ENCODE peak calls at places on chromosome 11, in four cellular contexts. M is right lobe of liver, S is ovary, L is upper lobe of right lung. Y is an unnamed sample.

GRCh38 chr11:108825381-108825780 is 160.5 kb downstream of the DDX10 start:
- DNase-seq in M (no peak), S (no peak), L (no peak), Y (no peak)

GRCh38 chr11:58504232-58504631 is 3.7 kb downstream of the OR5B21 start:
- DNase-seq in L (no peak), S (no peak), M (no peak), Y (no peak)

GRCh38 chr11:1229471-1230120 is 6.7 kb downstream of the MUC5B start:
- DNase-seq in M (peak; percentile 50), L (no peak), S (peak; percentile 7), Y (no peak)

GRCh38 chr11:21323617-21324016 is 654.2 kb downstream of the NELL1 start:
- DNase-seq in L (no peak), S (no peak), M (no peak), Y (no peak)

GRCh38 chr11:656866-657265 is 19.8 kb downstream of the DRD4 start:
- DNase-seq in L (no peak), S (no peak), M (no peak), Y (no peak)

GRCh38 chr11:3186166-3186953 is 21.2 kb upstream of the OSBPL5 start:
- DNase-seq in M (peak; percentile 17), L (no peak), S (no peak), Y (no peak)

GRCh38 chr11:45354976-45355705 is 69.0 kb upstream of the SYT13 start:
- DNase-seq in L (peak; percentile 89), M (peak; percentile 72), S (peak; percentile 96), Y (peak; percentile 86)

GRCh38 chr11:76850815-76851214 is 9.9 kb upstream of the ACER3 start:
- DNase-seq in M (peak; percentile 82), S (no peak), L (no peak), Y (no peak)

GRCh38 chr11:62752177-62752785 is 1.7 kb downstream of the ZBTB3 start:
- DNase-seq in L (no peak), S (no peak), M (no peak), Y (no peak)

GRCh38 chr11:17171342-17171741 is 36.4 kb downstream of the PIK3C2A start:
- DNase-seq in L (no peak), S (no peak), M (no peak), Y (no peak)

GRCh38 chr11:117387992-117388765 is 60.5 kb downstream of the CEP164 start:
- DNase-seq in L (no peak), S (no peak), M (peak; percentile 11), Y (no peak)

GRCh38 chr11:73931039-73931645 is 19.7 kb upstream of the DNAJB13 start:
- DNase-seq in M (no peak), S (no peak), L (no peak), Y (peak; percentile 49)

GRCh38 chr11:58613228-58613627 is 9.2 kb upstream of the CNTF start:
- DNase-seq in L (no peak), M (no peak), S (no peak), Y (no peak)

GRCh38 chr11:2140411-2141400 is 1.5 kb upstream of the IGF2 start:
- DNase-seq in M (peak; percentile 46), S (no peak), L (no peak), Y (no peak)

GRCh38 chr11:1760351-1761109 is 3.2 kb downstream of the CTSD start:
- DNase-seq in S (peak; percentile 43), L (peak; percentile 92), M (peak; percentile 90), Y (no peak)

GRCh38 chr11:17574799-17575144 is 27.7 kb downstream of the OTOG start:
- DNase-seq in M (no peak), L (no peak), S (no peak), Y (no peak)

GRCh38 chr11:64447717-64448598 is 89.0 kb downstream of the RPS6KA4 start:
- DNase-seq in L (peak; percentile 68), S (no peak), M (peak; percentile 79), Y (peak; percentile 59)

GRCh38 chr11:126608626-126609010 is 253.1 kb downstream of the ST3GAL4 start:
- DNase-seq in S (no peak), L (no peak), M (no peak), Y (no peak)

GRCh38 chr11:490186-490929 is 16.7 kb downstream of the RNH1 start:
- DNase-seq in M (no peak), S (no peak), L (peak; percentile 63), Y (no peak)

GRCh38 chr11:66268953-66269906 is 791 bp downstream of the RAB1B start:
- DNase-seq in S (no peak), M (no peak), L (peak; percentile 73), Y (no peak)

GRCh38 chr11:108474664-108475485 is 7.5 kb upstream of the C11orf65 start:
- DNase-seq in L (no peak), S (no peak), M (peak; percentile 64), Y (no peak)

DNA sequence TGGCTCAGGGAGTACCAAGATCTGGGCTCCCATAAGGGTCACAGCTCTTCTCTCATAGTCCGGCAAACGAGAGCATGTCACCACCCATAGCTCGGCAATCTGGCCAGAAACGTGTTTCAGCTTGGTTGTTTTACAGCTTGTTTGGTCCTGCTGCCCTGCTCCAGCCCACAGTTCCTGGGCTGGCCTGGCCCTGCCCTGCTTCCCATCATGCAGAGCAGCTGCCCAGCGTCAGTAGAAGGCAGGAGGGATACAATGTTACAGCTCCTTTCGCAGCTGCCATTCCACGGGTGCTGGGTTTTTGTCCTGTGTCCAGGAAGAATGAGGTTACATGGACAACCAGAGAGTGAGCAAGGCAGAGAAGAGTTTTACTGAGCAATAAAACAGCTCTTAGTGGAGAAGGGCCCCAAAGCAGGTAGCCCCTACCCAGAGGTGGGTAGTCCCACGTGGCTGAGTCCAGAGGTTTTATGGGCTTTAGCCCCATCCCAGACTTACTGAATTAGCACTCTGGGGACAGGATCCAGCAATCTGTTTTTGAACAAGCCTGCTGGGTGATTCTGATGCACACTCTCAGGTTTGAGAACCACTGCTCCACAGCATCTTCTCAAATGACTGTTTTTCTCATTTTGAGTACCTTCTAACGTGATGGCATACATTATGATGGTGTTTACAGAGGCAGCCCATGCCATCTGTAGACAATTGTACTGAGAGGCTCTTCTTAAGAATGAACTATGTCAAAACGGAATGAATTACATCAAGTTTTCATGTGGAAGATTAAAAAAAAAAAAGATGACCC is 5.8 kb upstream of the MS4A18 start:
- DNase-seq in L (no peak), S (no peak), M (no peak), Y (no peak)
- H3K27ac ChIP-seq in L (no peak overlapping the region), S (no peak overlapping the region), M (no peak overlapping the region), Y (no peak overlapping the region)

GRCh38 chr11:8719260-8720190 is 36.9 kb downstream of the RPL27A start:
- DNase-seq in L (no peak), S (no peak), M (no peak), Y (no peak)
- H3K4me1 ChIP-seq in L (peaks cover 65% of the 10 kb centered on the region), S (peaks cover 60% of the 10 kb centered on the region), M (peaks cover 2% of the 10 kb centered on the region), Y (peaks cover 3% of the 10 kb centered on the region)

GRCh38 chr11:13679768-13680167 is 11.3 kb downstream of the FAR1 start:
- DNase-seq in S (no peak), L (no peak), M (no peak), Y (no peak)

GRCh38 chr11:13685461-13686108 is 17.1 kb downstream of the FAR1 start:
- DNase-seq in L (no peak), S (no peak), M (no peak), Y (no peak)

GRCh38 chr11:13680501-13681264 is 12.2 kb downstream of the FAR1 start:
- DNase-seq in L (no peak), S (no peak), M (no peak), Y (no peak)

GRCh38 chr11:13682212-13682611 is 13.7 kb downstream of the FAR1 start:
- DNase-seq in S (no peak), M (no peak), L (no peak), Y (no peak)

GRCh38 chr11:13681470-13681869 is 13.0 kb downstream of the FAR1 start:
- DNase-seq in L (no peak), S (no peak), M (no peak), Y (no peak)
- H3K27ac ChIP-seq in L (no peak overlapping the region), S (no peak overlapping the region), M (no peak overlapping the region), Y (no peak overlapping the region)

DNA sequence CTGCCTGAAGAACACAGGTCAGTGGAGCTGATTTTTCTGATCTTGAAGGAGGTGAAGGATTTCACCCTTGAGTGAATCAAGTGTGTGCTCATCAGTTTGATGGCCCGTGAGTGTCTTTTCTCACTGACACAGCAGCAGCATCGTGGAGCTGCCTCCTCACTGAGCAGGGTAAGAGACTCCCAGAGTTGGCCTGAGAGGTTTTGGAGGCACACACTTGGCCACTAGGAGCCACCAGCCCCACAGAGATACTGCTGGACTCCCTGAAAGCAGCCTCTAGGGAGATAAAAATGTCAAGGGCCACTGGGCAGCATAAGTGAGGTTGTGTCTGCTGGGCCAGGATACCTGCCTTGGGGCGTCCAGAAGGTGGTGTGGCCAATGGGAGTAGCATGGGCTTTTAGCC is 245.4 kb downstream of the GRIK4 start:
- DNase-seq in L (no peak), S (no peak), M (no peak), Y (no peak)
- H3K4me1 ChIP-seq in L (no peaks in the 10 kb centered on the region), S (peaks cover 1% of the 10 kb centered on the region), M (no peaks in the 10 kb centered on the region), Y (no peaks in the 10 kb centered on the region)

GRCh38 chr11:6695377-6695776 is 12.2 kb upstream of the MRPL17 start:
- DNase-seq in L (no peak), S (no peak), M (no peak), Y (no peak)

GRCh38 chr11:6694229-6694535 is 11.0 kb upstream of the MRPL17 start:
- DNase-seq in S (no peak), M (no peak), L (no peak), Y (no peak)

GRCh38 chr11:6687876-6688275 is 4.7 kb upstream of the MRPL17 start:
- DNase-seq in M (no peak), L (no peak), S (no peak), Y (no peak)

GRCh38 chr11:6692128-6692527 is 9.0 kb upstream of the MRPL17 start:
- DNase-seq in M (no peak), S (no peak), L (no peak), Y (no peak)

GRCh38 chr11:6693342-6694228 is 10.4 kb upstream of the MRPL17 start:
- DNase-seq in S (no peak), L (no peak), M (no peak), Y (no peak)
- H3K27ac ChIP-seq in S (no peak overlapping the region), L (no peak overlapping the region), M (no peak overlapping the region), Y (no peak overlapping the region)

DNA sequence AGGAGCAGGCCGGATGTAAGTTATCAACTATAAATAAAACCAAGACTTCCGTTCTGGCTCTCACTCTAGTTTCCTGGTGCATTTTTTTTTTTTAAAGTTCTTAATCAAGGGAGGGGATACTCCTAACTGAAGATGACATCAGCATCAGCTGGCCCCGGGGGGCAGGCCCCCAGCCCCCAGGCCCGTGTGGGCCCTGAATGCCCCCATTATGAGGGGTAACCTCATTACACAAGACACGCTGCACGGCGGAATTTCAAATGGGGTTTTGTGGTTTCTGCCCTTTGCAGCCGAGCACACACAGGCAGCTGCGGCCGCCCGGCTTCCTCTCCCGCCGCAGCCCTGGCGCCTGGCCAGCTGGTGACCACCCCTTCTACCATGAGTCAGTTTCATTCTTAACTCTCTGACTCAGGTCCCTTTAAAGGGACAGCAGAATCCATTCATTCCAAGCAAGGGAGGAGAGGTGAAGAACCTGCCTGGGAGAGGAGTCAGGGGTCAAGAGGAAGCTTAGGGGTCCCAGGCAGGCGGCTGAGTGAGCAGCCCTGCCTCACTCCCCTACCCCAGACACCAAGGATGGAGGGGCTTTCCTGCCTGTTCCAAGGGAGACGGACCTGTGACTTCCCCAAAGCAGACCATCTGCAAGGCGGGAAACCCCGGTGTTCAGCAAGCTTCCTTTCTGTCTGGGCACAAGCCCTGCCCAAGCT is 3.4 kb downstream of the MYEOV start:
- DNase-seq in M (peak; percentile 85), S (peak; percentile 55), L (peak; percentile 96), Y (peak; percentile 96)
- H3K4me1 ChIP-seq in M (no peaks in the 10 kb centered on the region), S (no peaks in the 10 kb centered on the region), L (peaks cover 45% of the 10 kb centered on the region), Y (peaks cover 34% of the 10 kb centered on the region)

Y was measured in Peyer's patch.